ENCODE peak calls at places on chromosomes 4 and X, in eight cellular contexts. V is adrenal gland, X is tibial nerve, Z is thoracic aorta, H is right lobe of liver, I is kidney epithelial cell, S is brain microvascular endothelial cell, E is uterus. A is an unnamed sample.
A peak's percentile ranks its signal among the peaks of the same experiment; 100 is the strongest.

GRCh38 chr4:83129258-83129657 is 14.7 kb upstream of the PLAC8 start:
- DNase-seq in V (no peak), X (no peak), Z (no peak), H (no peak), I (no peak), S (no peak), E (no peak), A (no peak)

GRCh38 chrX:110414679-110415439 is 56.2 kb downstream of the RTL9 start:
- DNase-seq in V (no peak), X (no peak), Z (no peak), H (no peak), I (no peak), S (peak; percentile 34), E (no peak), A (no peak)

GRCh38 chr4:74415602-74416300 is 29.2 kb upstream of the AREG start:
- DNase-seq in V (no peak), X (no peak), Z (no peak), H (no peak), I (no peak), S (no peak), E (no peak), A (no peak)

GRCh38 chrX:153580700-153581386 is 18.1 kb downstream of the CCNQ start:
- DNase-seq in V (no peak), X (no peak), Z (no peak), H (no peak), I (no peak), S (no peak), E (no peak), A (no peak)

GRCh38 chrX:3743821-3744439 is 30.5 kb upstream of the PRKX start:
- DNase-seq in V (no peak), X (no peak), Z (no peak), H (no peak), I (no peak), S (no peak), E (no peak), A (no peak)

GRCh38 chrX:41827886-41828285 is 95.5 kb downstream of the CASK start:
- DNase-seq in V (no peak), X (no peak), Z (no peak), H (no peak), I (no peak), S (no peak), E (no peak), A (no peak)

GRCh38 chrX:29661290-29661689 is 554.1 kb upstream of the MAGEB2 start:
- DNase-seq in V (no peak), X (no peak), Z (no peak), H (no peak), I (no peak), S (peak; percentile 59), E (no peak), A (no peak)

GRCh38 chrX:139828830-139829229 is 104.0 kb downstream of the ATP11C start:
- DNase-seq in V (no peak), X (no peak), Z (no peak), H (no peak), I (no peak), S (no peak), E (no peak), A (no peak)

GRCh38 chr4:139918591-139918990 is 235.4 kb downstream of the MAML3 start:
- DNase-seq in V (no peak), X (no peak), Z (no peak), H (no peak), I (no peak), S (no peak), E (no peak), A (no peak)

GRCh38 chr4:140152015-140152703 is 1.8 kb downstream of the MAML3 start:
- DNase-seq in V (peak; percentile 70), X (peak; percentile 27), Z (no peak), H (peak; percentile 86), I (no peak), S (no peak), E (peak; percentile 78), A (peak; percentile 86)

GRCh38 chr4:114146947-114147618 is 167.6 kb upstream of the ARSJ start:
- DNase-seq in V (peak; percentile 5), X (no peak), Z (no peak), H (no peak), I (no peak), S (no peak), E (no peak), A (no peak)

GRCh38 chr4:98663226-98664006 is 5.0 kb upstream of the TSPAN5 start:
- DNase-seq in V (no peak), X (peak; percentile 15), Z (no peak), H (peak; percentile 21), I (no peak), S (no peak), E (no peak), A (no peak)

GRCh38 chr4:150769235-150769634 is 187.3 kb downstream of the MAB21L2 start:
- DNase-seq in V (peak; percentile 72), X (no peak), Z (no peak), H (no peak), I (peak; percentile 48), S (peak; percentile 62), E (no peak), A (peak; percentile 35)

GRCh38 chrX:55326985-55327384 is 62.3 kb upstream of the PAGE3 start:
- DNase-seq in V (no peak), X (no peak), Z (no peak), H (no peak), I (no peak), S (no peak), E (no peak), A (peak; percentile 76)
- H3K27me3 ChIP-seq in V (peaks cover 13% of the 10 kb centered on the region), X (no peaks in the 10 kb centered on the region), Z (no peaks in the 10 kb centered on the region), H (no peaks in the 10 kb centered on the region), I (no peaks in the 10 kb centered on the region), S (no peaks in the 10 kb centered on the region), E (no peaks in the 10 kb centered on the region), A (no peaks in the 10 kb centered on the region)

GRCh38 chrX:17187301-17187836 is 187.6 kb upstream of the NHS start:
- DNase-seq in V (peak; percentile 21), X (no peak), Z (no peak), H (no peak), I (no peak), S (no peak), E (no peak), A (no peak)
- H3K27me3 ChIP-seq in V (peaks cover 6% of the 10 kb centered on the region), X (no peaks in the 10 kb centered on the region), Z (no peaks in the 10 kb centered on the region), H (no peaks in the 10 kb centered on the region), I (no peaks in the 10 kb centered on the region), S (no peaks in the 10 kb centered on the region), E (no peaks in the 10 kb centered on the region), A (no peaks in the 10 kb centered on the region)

GRCh38 chrX:5870238-5870637 is 358.4 kb downstream of the NLGN4X start:
- DNase-seq in V (peak; percentile 2), X (no peak), Z (no peak), H (no peak), I (no peak), S (no peak), E (no peak), A (no peak)
- H3K27me3 ChIP-seq in V (no peaks in the 10 kb centered on the region), X (no peaks in the 10 kb centered on the region), Z (no peaks in the 10 kb centered on the region), H (no peaks in the 10 kb centered on the region), I (no peaks in the 10 kb centered on the region), S (no peaks in the 10 kb centered on the region), E (no peaks in the 10 kb centered on the region), A (no peaks in the 10 kb centered on the region)

GRCh38 chrX:75114638-75115037 is 41.4 kb downstream of the ABCB7 start:
- DNase-seq in V (no peak), X (no peak), Z (no peak), H (no peak), I (no peak), S (no peak), E (no peak), A (peak; percentile 2)

GRCh38 chrX:75113664-75114063 is 42.4 kb downstream of the ABCB7 start:
- DNase-seq in V (no peak), X (no peak), Z (no peak), H (no peak), I (no peak), S (no peak), E (no peak), A (no peak)

GRCh38 chrX:75115707-75116413 is 40.2 kb downstream of the ABCB7 start:
- DNase-seq in V (no peak), X (no peak), Z (no peak), H (no peak), I (no peak), S (no peak), E (no peak), A (no peak)

DNA sequence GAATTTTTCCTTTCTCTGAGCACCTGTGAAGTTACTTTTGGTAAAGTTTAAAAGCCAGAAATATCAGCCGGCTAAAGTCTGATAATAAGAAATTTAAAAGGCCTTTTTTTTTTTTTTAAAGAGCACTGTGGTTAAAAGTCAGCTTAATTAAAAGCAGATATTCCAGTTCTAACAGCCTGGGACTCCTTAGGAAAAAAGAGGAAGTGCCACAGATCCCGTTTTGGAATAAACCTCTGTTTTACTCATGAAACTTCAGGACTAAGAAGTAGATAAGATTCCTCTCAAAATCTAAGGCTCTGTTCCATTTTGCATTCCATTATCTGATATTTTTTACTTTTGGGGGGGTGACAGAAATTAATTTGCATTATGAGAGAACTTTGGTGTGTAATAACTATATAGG is 37.8 kb downstream of the ABCB7 start:
- DNase-seq in V (no peak), X (no peak), Z (no peak), H (no peak), I (no peak), S (no peak), E (no peak), A (no peak)
- H3K27me3 ChIP-seq in V (no peaks in the 10 kb centered on the region), X (no peaks in the 10 kb centered on the region), Z (no peaks in the 10 kb centered on the region), H (no peaks in the 10 kb centered on the region), I (no peaks in the 10 kb centered on the region), S (no peaks in the 10 kb centered on the region), E (no peaks in the 10 kb centered on the region), A (no peaks in the 10 kb centered on the region)

DNA sequence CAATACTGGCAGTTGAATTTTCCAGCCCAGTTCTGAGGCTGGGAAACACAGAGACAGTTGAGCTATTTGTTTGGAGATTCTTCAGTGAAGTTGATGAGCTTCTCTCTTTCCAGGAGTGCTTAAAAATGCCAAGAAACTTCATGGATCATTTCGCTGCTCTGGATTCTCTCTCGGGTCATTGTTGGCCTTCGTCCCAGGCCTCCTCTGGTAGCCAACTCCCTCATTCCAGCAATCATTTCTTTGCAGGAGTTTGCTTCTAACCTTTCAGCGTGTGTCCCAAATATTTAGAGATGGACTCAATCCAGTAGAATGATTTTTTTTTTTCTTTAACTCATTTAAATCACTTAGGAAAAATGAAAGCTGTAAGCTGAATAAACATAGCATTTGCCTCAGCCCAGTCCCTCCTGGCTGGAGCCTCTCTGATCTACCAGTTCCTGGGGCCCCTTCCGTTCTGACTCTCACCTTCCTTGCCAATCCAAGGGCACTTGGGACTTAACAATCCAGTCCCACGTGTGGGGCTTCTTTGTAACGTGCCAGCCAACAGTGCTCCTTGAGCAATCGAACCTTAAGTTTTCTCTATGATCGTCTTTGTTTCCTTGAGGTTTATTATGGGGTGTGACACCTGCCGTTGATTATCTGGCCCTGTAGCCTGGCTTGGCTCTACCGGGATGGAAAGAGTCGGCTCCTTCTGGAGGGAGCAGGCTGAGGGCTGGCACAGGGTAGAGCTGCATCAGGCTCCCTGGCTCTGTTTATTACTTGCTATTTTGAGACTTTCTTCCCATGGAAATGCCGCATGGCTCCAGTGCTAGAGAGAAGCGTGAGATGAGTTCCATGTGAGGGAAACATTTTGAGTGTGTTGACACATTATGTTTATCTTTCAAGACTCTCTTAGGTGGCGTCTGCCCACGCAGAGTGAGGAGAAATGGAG is 80.4 kb upstream of the GPC4 start:
- DNase-seq in V (peak; percentile 47), X (peak; percentile 40), Z (no peak), H (no peak), I (no peak), S (no peak), E (peak; percentile 87), A (no peak)
- H3K27me3 ChIP-seq in V (peaks cover 12% of the 10 kb centered on the region), X (no peaks in the 10 kb centered on the region), Z (no peaks in the 10 kb centered on the region), H (no peaks in the 10 kb centered on the region), I (no peaks in the 10 kb centered on the region), S (no peaks in the 10 kb centered on the region), E (no peaks in the 10 kb centered on the region), A (peaks cover 4% of the 10 kb centered on the region)

GRCh38 chrX:500481-501010 is 113.8 kb upstream of the PPP2R3B start:
- DNase-seq in V (no peak), X (no peak), Z (no peak), H (no peak), I (no peak), S (no peak), E (no peak), A (no peak)
- H3K27me3 ChIP-seq in V (peaks cover 9% of the 10 kb centered on the region), X (peaks cover 35% of the 10 kb centered on the region), Z (no peaks in the 10 kb centered on the region), H (no peaks in the 10 kb centered on the region), I (no peaks in the 10 kb centered on the region), S (no peaks in the 10 kb centered on the region), E (peaks cover 6% of the 10 kb centered on the region), A (no peaks in the 10 kb centered on the region)

A was measured in osteoblast.